ENCODE peak calls at places on chromosomes 3 and 15, in eight cellular contexts. T is GM23338; E is activated T-cell treated with anti-CD3 and anti-CD28 coated beads for 24 hours; P is activated effector memory CD4-positive, alpha-beta T cell treated with Interleukin-2 at 50 U/mL for 16 hours; R is WERI-Rb-1; M is psoas muscle; Q is fibroblast of the conjunctiva; V is upper lobe of right lung. X is an unnamed sample.
A peak's percentile ranks its signal among the peaks of the same experiment; 100 is the strongest.

GRCh38 chr3:178036745-178037144 is 499.5 kb upstream of the KCNMB2 start:
- DNase-seq in M (no peak), R (no peak), V (no peak), P (no peak), Q (no peak), E (no peak), T (no peak), X (no peak)

GRCh38 chr15:40776537-40777141 is 6.9 kb downstream of the C15orf62 start:
- DNase-seq in M (peak; percentile 52), P (no peak), E (peak; percentile 28), Q (peak; percentile 48), T (no peak), V (peak; percentile 86), R (no peak), X (no peak)

GRCh38 chr15:76964157-76964556 is 30.8 kb upstream of the PSTPIP1 start:
- DNase-seq in V (no peak), E (no peak), R (no peak), P (no peak), Q (no peak), M (no peak), T (no peak), X (no peak)

GRCh38 chr3:108301695-108302404 is 5.5 kb downstream of the HHLA2 start:
- DNase-seq in Q (no peak), T (no peak), R (no peak), M (no peak), E (no peak), V (no peak), P (no peak), X (no peak)

GRCh38 chr3:126063358-126063965 is 20.5 kb downstream of the SLC41A3 start:
- DNase-seq in V (no peak), T (no peak), R (no peak), P (no peak), E (no peak), M (no peak), Q (no peak), X (no peak)

GRCh38 chr15:100771745-100772144 is 107.9 kb upstream of the ALDH1A3 start:
- DNase-seq in P (no peak), Q (no peak), T (no peak), E (no peak), R (no peak), V (peak; percentile 30), M (no peak), X (no peak)

GRCh38 chr15:85097706-85098105 is 116.0 kb downstream of the PDE8A start:
- DNase-seq in P (no peak), V (no peak), T (no peak), R (no peak), M (no peak), Q (no peak), E (no peak), X (no peak)

GRCh38 chr3:83033123-83033522 is 1271.7 kb upstream of the GBE1 start:
- DNase-seq in P (no peak), E (no peak), M (no peak), R (no peak), Q (no peak), V (no peak), T (no peak), X (no peak)

GRCh38 chr15:62568702-62569101 is 403.6 kb upstream of the C2CD4B start:
- DNase-seq in V (no peak), M (no peak), Q (no peak), E (no peak), T (no peak), P (no peak), R (no peak), X (no peak)

GRCh38 chr3:123155471-123156011 is 46.2 kb upstream of the SEC22A start:
- DNase-seq in V (peak; percentile 66), M (no peak), T (no peak), R (no peak), Q (no peak), P (no peak), E (no peak), X (no peak)

GRCh38 chr3:195897081-195897852 is 11.1 kb downstream of the TNK2 start:
- DNase-seq in V (no peak), Q (no peak), R (no peak), T (no peak), M (peak; percentile 60), E (no peak), P (no peak), X (no peak)

GRCh38 chr3:52153389-52154096 is 680 bp downstream of the POC1A start:
- DNase-seq in Q (no peak), M (peak; percentile 25), R (peak; percentile 83), T (peak; percentile 83), E (no peak), P (no peak), V (no peak), X (no peak)

GRCh38 chr3:99319450-99319849 is 318.9 kb upstream of the COL8A1 start:
- DNase-seq in E (no peak), R (no peak), M (no peak), P (no peak), T (no peak), V (no peak), Q (no peak), X (no peak)

GRCh38 chr3:123335007-123335670 is 113.8 kb downstream of the ADCY5 start:
- DNase-seq in V (peak; percentile 38), E (no peak), R (no peak), Q (no peak), M (no peak), T (no peak), P (no peak), X (no peak)

GRCh38 chr3:179898024-179898423 is 138.7 kb downstream of the PEX5L start:
- DNase-seq in E (no peak), M (no peak), T (peak; percentile 98), P (no peak), V (no peak), Q (no peak), R (peak; percentile 40), X (no peak)

GRCh38 chr3:50840983-50841489 is 166.3 kb downstream of the DOCK3 start:
- DNase-seq in V (no peak), P (no peak), E (no peak), R (no peak), T (no peak), Q (no peak), M (no peak), X (no peak)

GRCh38 chr3:185914911-185915629 is 22.7 kb downstream of the TRA2B start:
- DNase-seq in M (no peak), E (no peak), T (no peak), V (no peak), Q (no peak), P (no peak), R (no peak), X (no peak)

GRCh38 chr15:101723161-101723873 is 956 bp downstream of the TARS3 start:
- DNase-seq in V (no peak), P (peak; percentile 7), R (no peak), Q (no peak), E (peak; percentile 3), M (no peak), T (no peak), X (no peak)

GRCh38 chr3:52742418-52743041 is 28.2 kb downstream of the NEK4 start:
- DNase-seq in R (no peak), T (peak; percentile 30), Q (no peak), P (no peak), M (no peak), E (no peak), V (no peak), X (no peak)

GRCh38 chr15:27767918-27768640 is 331.0 kb downstream of the OCA2 start:
- DNase-seq in P (no peak), E (no peak), M (no peak), Q (no peak), V (no peak), T (peak; percentile 39), R (no peak), X (no peak)

GRCh38 chr3:173214576-173214975 is 73.5 kb upstream of the SPATA16 start:
- DNase-seq in M (no peak), E (no peak), V (no peak), T (no peak), R (no peak), P (no peak), Q (no peak), X (no peak)

GRCh38 chr3:105385868-105386508 is 19.3 kb downstream of the ALCAM start:
- DNase-seq in V (no peak), T (no peak), P (no peak), E (no peak), M (no peak), Q (no peak), R (no peak), X (no peak)

GRCh38 chr15:51077565-51078153 is 17.0 kb downstream of the TNFAIP8L3 start:
- DNase-seq in T (peak; percentile 96), E (peak; percentile 64), Q (peak; percentile 46), R (no peak), M (peak; percentile 66), P (no peak), V (peak; percentile 85), X (no peak)

X was measured in NCI-H1417 treated with DMSO at 0.1 percent for 48 hours.